ENCODE peak calls at places on chromosomes 12 and 14, in six cellular contexts. Y, U, H, K, Z and M are unnamed samples.

GRCh38 chr12:94309348-94309747 is 150.3 kb downstream of the CEP83 start:
- DNase-seq in H (no peak), Z (no peak), U (no peak), Y (no peak), K (no peak), M (no peak)

GRCh38 chr12:58148405-58148804 is 207.0 kb downstream of the ATP23 start:
- DNase-seq in Z (peak), U (no peak), K (peak), Y (no peak), H (no peak), M (peak)

GRCh38 chr12:131583085-131583712 is 127.7 kb upstream of the SFSWAP start:
- DNase-seq in U (no peak), K (no peak), H (no peak), Y (no peak), Z (no peak), M (no peak)

GRCh38 chr12:64876388-64877071 is 52.1 kb downstream of the TBC1D30 start:
- DNase-seq in Z (no peak), H (no peak), Y (no peak), K (no peak), U (no peak), M (no peak)

GRCh38 chr14:81023095-81023710 is 67.8 kb downstream of the TSHR start:
- DNase-seq in H (no peak), Z (no peak), Y (no peak), K (no peak), U (no peak), M (no peak)

GRCh38 chr14:70641548-70642312 is at the start of gene TTC9:
- DNase-seq in Z (no peak), U (no peak), H (peak), K (no peak), Y (peak), M (no peak)

GRCh38 chr14:61643546-61643945 is 51.8 kb upstream of the HIF1A start:
- DNase-seq in U (no peak), K (no peak), Z (no peak), Y (no peak), H (no peak), M (no peak)

GRCh38 chr12:16093825-16094224 is 182.7 kb downstream of the DERA start:
- DNase-seq in Z (no peak), K (no peak), H (no peak), U (no peak), Y (no peak), M (no peak)

GRCh38 chr14:62432955-62433354 is 612.3 kb downstream of the KCNH5 start:
- DNase-seq in K (no peak), Y (no peak), Z (no peak), H (no peak), U (no peak), M (no peak)

GRCh38 chr14:22319526-22320352 is 269.3 kb downstream of the DAD1 start:
- DNase-seq in H (no peak), U (no peak), K (peak), Z (peak), Y (no peak), M (peak)

GRCh38 chr12:107200394-107200793 is 107.0 kb upstream of the CRY1 start:
- DNase-seq in H (no peak), Z (peak), U (peak), Y (no peak), K (no peak), M (no peak)

GRCh38 chr12:57476162-57476992 is 3.3 kb downstream of the ARHGAP9 start:
- DNase-seq in K (no peak), Y (peak), Z (no peak), H (no peak), U (no peak), M (no peak)

GRCh38 chr12:2628401-2628800 is 166.4 kb upstream of the FKBP4 start:
- DNase-seq in U (no peak), H (no peak), Y (no peak), K (no peak), Z (no peak), M (no peak)

GRCh38 chr12:95943231-95943842 is at the start of gene AMDHD1:
- DNase-seq in U (peak), Z (no peak), K (no peak), Y (peak), H (peak), M (no peak)

GRCh38 chr12:87119713-87120112 is 863.5 kb upstream of the MGAT4C start:
- DNase-seq in Z (no peak), Y (no peak), U (no peak), K (peak), H (no peak), M (no peak)

GRCh38 chr14:50821471-50822464 is 9.2 kb downstream of the NIN start:
- DNase-seq in U (no peak), K (no peak), H (peak), Z (no peak), Y (no peak), M (no peak)

GRCh38 chr12:67025543-67026114 is 243.5 kb upstream of the CAND1 start:
- DNase-seq in U (peak), Y (peak), H (no peak), Z (no peak), K (no peak), M (peak)

GRCh38 chr12:23770202-23770938 is 179.1 kb downstream of the SOX5 start:
- DNase-seq in H (no peak), K (no peak), Y (no peak), Z (peak), U (no peak), M (no peak)

GRCh38 chr12:79934309-79935020 is 432 bp downstream of the PPP1R12A start:
- DNase-seq in Y (peak), H (no peak), Z (peak), U (peak), K (no peak), M (peak)

GRCh38 chr14:86938356-86938755 is 1054.6 kb downstream of the GALC start:
- DNase-seq in Z (no peak), U (no peak), Y (no peak), K (no peak), H (no peak), M (no peak)

GRCh38 chr14:77278461-77279230 is 7.6 kb upstream of the NGB start:
- DNase-seq in Z (no peak), H (no peak), U (no peak), Y (no peak), K (no peak), M (no peak)

GRCh38 chr14:57982802-57983201 is 116.9 kb upstream of the SLC35F4 start:
- DNase-seq in H (no peak), Y (no peak), U (peak), K (no peak), Z (no peak), M (peak)

GRCh38 chr12:6773662-6774351 is 1.5 kb downstream of the LAG3 start:
- DNase-seq in K (no peak), Z (no peak), H (no peak), U (no peak), Y (no peak), M (no peak)

GRCh38 chr14:89625208-89625987 is 208.4 kb upstream of the FOXN3 start:
- DNase-seq in H (peak), K (no peak), U (peak), Z (no peak), Y (no peak), M (peak)

GRCh38 chr12:95460901-95461300 is 13.1 kb upstream of the METAP2 start:
- DNase-seq in U (no peak), K (no peak), Z (no peak), H (no peak), Y (no peak), M (no peak)

GRCh38 chr12:124824195-124824594 is 39.5 kb downstream of the SCARB1 start:
- DNase-seq in Y (no peak), Z (no peak), U (no peak), K (no peak), H (no peak), M (no peak)

GRCh38 chr14:95611293-95611880 is 74.8 kb upstream of the TCL1B start:
- DNase-seq in U (no peak), H (no peak), Z (no peak), K (no peak), Y (no peak), M (no peak)

GRCh38 chr14:99327458-99328250 is 55.7 kb upstream of the BCL11B start:
- DNase-seq in U (no peak), Y (no peak), K (no peak), Z (no peak), H (no peak), M (no peak)

GRCh38 chr14:91299483-91300115 is 55.1 kb upstream of the GPR68 start:
- DNase-seq in H (no peak), Z (no peak), U (peak), K (no peak), Y (no peak), M (peak)

GRCh38 chr12:42102720-42103119 is 42.0 kb downstream of the GXYLT1 start:
- DNase-seq in Z (no peak), Y (no peak), H (no peak), U (no peak), K (no peak), M (no peak)

GRCh38 chr12:49827351-49828099 is 688 bp downstream of the NCKAP5L start:
- DNase-seq in H (peak), Z (peak), U (no peak), K (peak), Y (peak), M (peak)

GRCh38 chr12:24380122-24380521 is 430.7 kb upstream of the SOX5 start:
- DNase-seq in Z (no peak), U (no peak), Y (no peak), H (no peak), K (no peak), M (no peak)

GRCh38 chr14:29222671-29223268 is 456.2 kb downstream of the FOXG1 start:
- DNase-seq in U (no peak), Z (peak), K (no peak), Y (no peak), H (no peak), M (no peak)

GRCh38 chr14:76257842-76258397 is 106.2 kb downstream of the GPATCH2L start:
- DNase-seq in Y (no peak), U (no peak), K (no peak), H (no peak), Z (no peak), M (no peak)

GRCh38 chr12:132873724-132874123 is 13.7 kb downstream of the CHFR start:
- DNase-seq in Z (no peak), H (no peak), K (no peak), Y (no peak), U (no peak), M (no peak)

GRCh38 chr12:104799458-104799857 is 158.6 kb downstream of the SLC41A2 start:
- DNase-seq in U (no peak), H (no peak), Z (no peak), Y (no peak), K (no peak), M (no peak)